ENCODE peak calls at places on chromosome 14, in four cellular contexts. One of them, this sample, is unnamed. For H3K9me3, the result is how much of the 10 kb centered on the place peaks cover.

GRCh38 chr14:59161571-59162175 is 26.8 kb upstream of the DAAM1 start:
- DNase-seq in CD4-positive, alpha-beta T cell: no peak
- DNase-seq in MM.1S: no peak
- DNase-seq in IMR-90: peak
- DNase-seq in this sample: no peak

GRCh38 chr14:25090716-25091454 is 40.9 kb upstream of the STXBP6 start:
- DNase-seq in CD4-positive, alpha-beta T cell: no peak
- DNase-seq in MM.1S: no peak
- DNase-seq in IMR-90: peak
- DNase-seq in this sample: no peak

GRCh38 chr14:51873221-51873893 is 12.9 kb downstream of the GNG2 start:
- DNase-seq in CD4-positive, alpha-beta T cell: no peak
- DNase-seq in MM.1S: no peak
- DNase-seq in IMR-90: peak
- DNase-seq in this sample: no peak

GRCh38 chr14:80291099-80291498 is 79.8 kb upstream of the DIO2 start:
- DNase-seq in CD4-positive, alpha-beta T cell: no peak
- DNase-seq in MM.1S: no peak
- DNase-seq in IMR-90: peak
- DNase-seq in this sample: no peak

GRCh38 chr14:84527706-84528105 is 1002.2 kb upstream of the FLRT2 start:
- DNase-seq in CD4-positive, alpha-beta T cell: no peak
- DNase-seq in MM.1S: no peak
- DNase-seq in IMR-90: no peak
- DNase-seq in this sample: no peak

GRCh38 chr14:68140111-68140741 is 320.6 kb downstream of the RAD51B start:
- DNase-seq in CD4-positive, alpha-beta T cell: no peak
- DNase-seq in MM.1S: no peak
- DNase-seq in IMR-90: peak
- DNase-seq in this sample: no peak

GRCh38 chr14:22113401-22113800 is 439.8 kb upstream of the OR4E1 start:
- DNase-seq in CD4-positive, alpha-beta T cell: no peak
- DNase-seq in MM.1S: no peak
- DNase-seq in IMR-90: no peak
- DNase-seq in this sample: no peak

GRCh38 chr14:55454264-55455151 is 14.1 kb upstream of the TBPL2 start:
- DNase-seq in CD4-positive, alpha-beta T cell: no peak
- DNase-seq in MM.1S: no peak
- DNase-seq in IMR-90: peak
- DNase-seq in this sample: no peak

GRCh38 chr14:96126339-96126770 is 78.3 kb upstream of the BDKRB2 start:
- DNase-seq in CD4-positive, alpha-beta T cell: peak
- DNase-seq in MM.1S: no peak
- DNase-seq in IMR-90: peak
- DNase-seq in this sample: peak

GRCh38 chr14:105398726-105399440 is 545 bp downstream of the TEX22 start:
- DNase-seq in CD4-positive, alpha-beta T cell: no peak
- DNase-seq in MM.1S: no peak
- DNase-seq in IMR-90: peak
- DNase-seq in this sample: no peak

GRCh38 chr14:85566603-85567002 is 36.7 kb downstream of the FLRT2 start:
- DNase-seq in CD4-positive, alpha-beta T cell: no peak
- DNase-seq in MM.1S: no peak
- DNase-seq in IMR-90: peak
- DNase-seq in this sample: no peak

GRCh38 chr14:76307786-76308780 is 67.9 kb upstream of the ESRRB start:
- DNase-seq in CD4-positive, alpha-beta T cell: no peak
- DNase-seq in MM.1S: no peak
- DNase-seq in IMR-90: no peak
- DNase-seq in this sample: no peak

GRCh38 chr14:75879031-75879430 is 102.8 kb downstream of the TGFB3 start:
- DNase-seq in CD4-positive, alpha-beta T cell: no peak
- DNase-seq in MM.1S: peak
- DNase-seq in IMR-90: peak
- DNase-seq in this sample: no peak

GRCh38 chr14:58944226-58944769 is 244.2 kb upstream of the DAAM1 start:
- DNase-seq in CD4-positive, alpha-beta T cell: no peak
- DNase-seq in MM.1S: no peak
- DNase-seq in IMR-90: no peak
- DNase-seq in this sample: no peak

GRCh38 chr14:77123381-77124344 is 17.9 kb downstream of the ZDHHC22 start:
- DNase-seq in CD4-positive, alpha-beta T cell: no peak
- DNase-seq in MM.1S: no peak
- DNase-seq in IMR-90: no peak
- DNase-seq in this sample: no peak

GRCh38 chr14:35883677-35884293 is 57.6 kb downstream of the BRMS1L start:
- DNase-seq in CD4-positive, alpha-beta T cell: no peak
- DNase-seq in MM.1S: peak
- DNase-seq in IMR-90: peak
- DNase-seq in this sample: no peak

GRCh38 chr14:33848706-33849454 is 102.0 kb downstream of the EGLN3 start:
- DNase-seq in CD4-positive, alpha-beta T cell: no peak
- DNase-seq in MM.1S: no peak
- DNase-seq in IMR-90: peak
- DNase-seq in this sample: no peak

GRCh38 chr14:67420102-67420739 is 8.3 kb upstream of the PLEK2 start:
- DNase-seq in CD4-positive, alpha-beta T cell: peak
- DNase-seq in MM.1S: peak
- DNase-seq in IMR-90: no peak
- DNase-seq in this sample: no peak

GRCh38 chr14:93280743-93281142 is 52.1 kb downstream of the BTBD7 start:
- DNase-seq in CD4-positive, alpha-beta T cell: no peak
- DNase-seq in MM.1S: no peak
- DNase-seq in IMR-90: no peak
- DNase-seq in this sample: no peak

GRCh38 chr14:21431126-21431525 is 24.8 kb downstream of the CHD8 start:
- DNase-seq in CD4-positive, alpha-beta T cell: no peak
- DNase-seq in MM.1S: no peak
- DNase-seq in IMR-90: no peak
- DNase-seq in this sample: no peak

GRCh38 chr14:103545915-103546650 is 16.4 kb downstream of the BAG5 start:
- DNase-seq in CD4-positive, alpha-beta T cell: no peak
- DNase-seq in MM.1S: no peak
- DNase-seq in IMR-90: no peak
- DNase-seq in this sample: no peak

GRCh38 chr14:104110491-104111209 is 25.1 kb downstream of the ASPG start:
- DNase-seq in CD4-positive, alpha-beta T cell: no peak
- DNase-seq in MM.1S: no peak
- DNase-seq in IMR-90: no peak
- DNase-seq in this sample: peak

GRCh38 chr14:94446126-94446525 is 6.5 kb downstream of the SERPINA11 start:
- DNase-seq in CD4-positive, alpha-beta T cell: no peak
- DNase-seq in MM.1S: no peak
- DNase-seq in IMR-90: no peak
- DNase-seq in this sample: no peak
- H3K9me3 ChIP-seq in CD4-positive, alpha-beta T cell: under half
- H3K9me3 ChIP-seq in MM.1S: under half
- H3K9me3 ChIP-seq in IMR-90: under half
- H3K9me3 ChIP-seq in this sample: under half

GRCh38 chr14:19823765-19824164 is 20.2 kb downstream of the OR4N2 start:
- DNase-seq in CD4-positive, alpha-beta T cell: no peak
- DNase-seq in MM.1S: no peak
- DNase-seq in IMR-90: no peak
- DNase-seq in this sample: no peak
- H3K9me3 ChIP-seq in CD4-positive, alpha-beta T cell: under half
- H3K9me3 ChIP-seq in MM.1S: under half
- H3K9me3 ChIP-seq in IMR-90: under half
- H3K9me3 ChIP-seq in this sample: under half

DNA sequence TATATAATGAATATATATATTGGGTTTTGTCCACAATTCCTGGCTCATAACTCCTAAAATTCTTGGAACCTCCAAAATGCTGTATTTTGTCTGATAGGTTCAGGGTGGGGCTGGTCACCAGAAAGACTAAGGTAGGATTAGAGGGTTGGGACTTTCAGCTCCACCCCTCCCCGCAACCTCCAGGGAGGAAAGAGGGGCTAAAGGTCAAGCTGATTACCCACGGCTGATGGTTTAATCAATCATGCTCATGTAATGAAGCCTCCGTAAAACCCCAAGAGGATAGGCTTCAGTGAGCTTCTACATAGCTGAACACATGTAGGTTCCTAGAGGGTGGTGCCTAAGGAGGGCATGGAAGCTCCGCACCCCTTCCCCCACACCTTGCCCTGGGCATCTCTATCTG is 60.0 kb downstream of the DGLUCY start:
- DNase-seq in CD4-positive, alpha-beta T cell: no peak
- DNase-seq in MM.1S: no peak
- DNase-seq in IMR-90: no peak
- DNase-seq in this sample: no peak
- H3K9me3 ChIP-seq in CD4-positive, alpha-beta T cell: under half
- H3K9me3 ChIP-seq in MM.1S: under half
- H3K9me3 ChIP-seq in IMR-90: under half
- H3K9me3 ChIP-seq in this sample: under half

DNA sequence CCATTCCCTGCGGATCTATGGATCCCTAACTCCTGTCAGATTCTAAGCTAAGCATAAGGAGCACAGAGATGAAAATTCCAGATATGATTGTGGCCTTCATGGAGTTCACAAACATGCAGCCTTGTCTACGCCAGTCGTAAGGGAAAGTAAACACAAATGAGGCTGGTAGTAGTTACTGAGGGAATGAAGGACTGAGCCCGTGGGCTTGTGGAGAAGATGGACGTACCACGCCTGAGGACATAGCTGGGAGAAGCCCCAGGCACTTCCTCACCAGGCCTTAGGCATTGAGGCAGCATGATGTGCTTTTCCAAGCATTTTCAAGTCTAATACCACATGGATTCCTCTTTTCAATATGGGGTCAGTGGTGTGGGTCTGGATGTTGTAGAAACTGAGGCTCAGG is 515.2 kb downstream of the BCL11B start:
- DNase-seq in CD4-positive, alpha-beta T cell: no peak
- DNase-seq in MM.1S: no peak
- DNase-seq in IMR-90: no peak
- DNase-seq in this sample: no peak
- H3K9me3 ChIP-seq in CD4-positive, alpha-beta T cell: under half
- H3K9me3 ChIP-seq in MM.1S: under half
- H3K9me3 ChIP-seq in IMR-90: under half
- H3K9me3 ChIP-seq in this sample: under half

GRCh38 chr14:63855272-63855671 is 2.5 kb downstream of the SYNE2 start:
- DNase-seq in CD4-positive, alpha-beta T cell: no peak
- DNase-seq in MM.1S: no peak
- DNase-seq in IMR-90: no peak
- DNase-seq in this sample: no peak

GRCh38 chr14:63854330-63854729 is 1.5 kb downstream of the SYNE2 start:
- DNase-seq in CD4-positive, alpha-beta T cell: no peak
- DNase-seq in MM.1S: no peak
- DNase-seq in IMR-90: no peak
- DNase-seq in this sample: no peak

GRCh38 chr14:63852817-63853730 is at the start of gene SYNE2:
- DNase-seq in CD4-positive, alpha-beta T cell: peak
- DNase-seq in MM.1S: peak
- DNase-seq in IMR-90: peak
- DNase-seq in this sample: peak

GRCh38 chr14:63852271-63852816 is 460 bp upstream of the SYNE2 start:
- DNase-seq in CD4-positive, alpha-beta T cell: no peak
- DNase-seq in MM.1S: peak
- DNase-seq in IMR-90: peak
- DNase-seq in this sample: no peak

GRCh38 chr14:63853831-63854293 is 1.1 kb downstream of the SYNE2 start:
- DNase-seq in CD4-positive, alpha-beta T cell: peak
- DNase-seq in MM.1S: peak
- DNase-seq in IMR-90: peak
- DNase-seq in this sample: peak
- H3K9me3 ChIP-seq in CD4-positive, alpha-beta T cell: under half
- H3K9me3 ChIP-seq in MM.1S: under half
- H3K9me3 ChIP-seq in IMR-90: under half
- H3K9me3 ChIP-seq in this sample: under half

GRCh38 chr14:61372842-61373555 is 51.6 kb downstream of the PRKCH start:
- DNase-seq in CD4-positive, alpha-beta T cell: no peak
- DNase-seq in MM.1S: no peak
- DNase-seq in IMR-90: no peak
- DNase-seq in this sample: no peak
- H3K9me3 ChIP-seq in CD4-positive, alpha-beta T cell: under half
- H3K9me3 ChIP-seq in MM.1S: under half
- H3K9me3 ChIP-seq in IMR-90: under half
- H3K9me3 ChIP-seq in this sample: under half

GRCh38 chr14:100810861-100811461 is 15.0 kb upstream of the MEG3 start:
- DNase-seq in CD4-positive, alpha-beta T cell: no peak
- DNase-seq in MM.1S: no peak
- DNase-seq in IMR-90: no peak
- DNase-seq in this sample: no peak

GRCh38 chr14:100807496-100807895 is 18.4 kb upstream of the MEG3 start:
- DNase-seq in CD4-positive, alpha-beta T cell: no peak
- DNase-seq in MM.1S: no peak
- DNase-seq in IMR-90: no peak
- DNase-seq in this sample: no peak

GRCh38 chr14:100810435-100810834 is 15.5 kb upstream of the MEG3 start:
- DNase-seq in CD4-positive, alpha-beta T cell: no peak
- DNase-seq in MM.1S: no peak
- DNase-seq in IMR-90: no peak
- DNase-seq in this sample: no peak

GRCh38 chr14:100806386-100806785 is 19.5 kb upstream of the MEG3 start:
- DNase-seq in CD4-positive, alpha-beta T cell: no peak
- DNase-seq in MM.1S: no peak
- DNase-seq in IMR-90: no peak
- DNase-seq in this sample: no peak

GRCh38 chr14:100807979-100808734 is 17.8 kb upstream of the MEG3 start:
- DNase-seq in CD4-positive, alpha-beta T cell: no peak
- DNase-seq in MM.1S: no peak
- DNase-seq in IMR-90: no peak
- DNase-seq in this sample: no peak
- H3K9me3 ChIP-seq in CD4-positive, alpha-beta T cell: under half
- H3K9me3 ChIP-seq in MM.1S: under half
- H3K9me3 ChIP-seq in IMR-90: under half
- H3K9me3 ChIP-seq in this sample: under half